ENCODE peak calls at places on chromosomes 13 and 19, in six cellular contexts. W is CD8-positive, alpha-beta memory T cell; J is mesothelial cell of epicardium; T is T-helper 9 cell; L is ELR; M is lung. I is an unnamed sample.

GRCh38 chr13:57633141-57633949 is 1.8 kb downstream of the PCDH17 start:
- DNase-seq in L (no peak), M (peak; percentile 41), W (no peak), T (no peak), J (peak; percentile 22), I (peak; percentile 64)

GRCh38 chr13:39952244-39953233 is 297.1 kb downstream of the COG6 start:
- DNase-seq in J (no peak), T (no peak), M (no peak), W (no peak), L (peak; percentile 44), I (no peak)

GRCh38 chr13:102555914-102556553 is 40.8 kb upstream of the TPP2 start:
- DNase-seq in J (no peak), M (no peak), L (peak; percentile 59), W (no peak), T (no peak), I (peak; percentile 45)

GRCh38 chr13:38008636-38009035 is 139.1 kb upstream of the TRPC4 start:
- DNase-seq in W (no peak), M (no peak), J (no peak), T (no peak), L (peak; percentile 2), I (peak; percentile 5)

GRCh38 chr13:47326061-47326460 is 429.2 kb upstream of the HTR2A start:
- DNase-seq in W (no peak), J (no peak), M (no peak), L (peak; percentile 37), T (no peak), I (no peak)

GRCh38 chr13:68666774-68667397 is 1436.8 kb upstream of the PCDH9 start:
- DNase-seq in T (no peak), W (no peak), J (no peak), M (no peak), L (no peak), I (no peak)

GRCh38 chr13:47901451-47901850 is 99.6 kb downstream of the SUCLA2 start:
- DNase-seq in M (no peak), W (no peak), J (no peak), T (no peak), L (peak; percentile 28), I (peak; percentile 79)

GRCh38 chr19:53183146-53183545 is 10.0 kb downstream of the ZNF665 start:
- DNase-seq in J (no peak), W (no peak), T (no peak), L (peak; percentile 82), M (no peak), I (peak; percentile 90)

GRCh38 chr13:89514534-89515312 is 1832.8 kb upstream of the MIR17HG start:
- DNase-seq in W (no peak), T (no peak), J (no peak), L (peak; percentile 85), M (no peak), I (peak; percentile 63)

GRCh38 chr19:10929402-10929794 is 787 bp downstream of the TIMM29 start:
- DNase-seq in T (no peak), L (no peak), M (no peak), J (no peak), W (no peak), I (no peak)

GRCh38 chr13:80979035-80979641 is 638.2 kb upstream of the SPRY2 start:
- DNase-seq in M (peak; percentile 42), J (no peak), W (no peak), L (peak; percentile 77), T (no peak), I (peak; percentile 80)

GRCh38 chr13:109968876-109969577 is 182.6 kb upstream of the IRS2 start:
- DNase-seq in W (no peak), T (no peak), J (no peak), L (no peak), M (no peak), I (no peak)

GRCh38 chr13:27510082-27510481 is 59.7 kb upstream of the MTIF3 start:
- DNase-seq in M (no peak), T (no peak), L (no peak), J (no peak), W (no peak), I (no peak)

GRCh38 chr13:102440259-102440936 is 38.5 kb upstream of the FGF14 start:
- DNase-seq in W (no peak), L (no peak), M (no peak), J (no peak), T (no peak), I (peak; percentile 14)

GRCh38 chr19:46700704-46701103 is 16.2 kb downstream of the PRKD2 start:
- DNase-seq in L (no peak), T (no peak), M (no peak), J (no peak), W (no peak), I (no peak)

I was measured in astrocyte of the hippocampus.